ENCODE peak calls at places on chromosomes 11 and 22, in seven cellular contexts. One of them, this sample, is unnamed.

GRCh38 chr11:8056810-8057463 is 24.1 kb upstream of the TUB start:
- DNase-seq in tibial nerve: peak; percentile 83
- DNase-seq in brain microvascular endothelial cell: no peak
- DNase-seq in heart right ventricle: peak; percentile 42
- DNase-seq in body of pancreas: peak; percentile 39
- DNase-seq in transverse colon: peak; percentile 39
- DNase-seq in heart left ventricle: no peak
- DNase-seq in this sample: no peak

GRCh38 chr11:2293396-2294339 is 8.1 kb downstream of the C11orf21 start:
- DNase-seq in tibial nerve: peak; percentile 5
- DNase-seq in brain microvascular endothelial cell: no peak
- DNase-seq in heart right ventricle: no peak
- DNase-seq in body of pancreas: no peak
- DNase-seq in transverse colon: peak; percentile 1
- DNase-seq in heart left ventricle: no peak
- DNase-seq in this sample: no peak

GRCh38 chr11:107653077-107653476 is 58.8 kb downstream of the SLN start:
- DNase-seq in tibial nerve: no peak
- DNase-seq in brain microvascular endothelial cell: no peak
- DNase-seq in heart right ventricle: no peak
- DNase-seq in body of pancreas: no peak
- DNase-seq in transverse colon: no peak
- DNase-seq in heart left ventricle: no peak
- DNase-seq in this sample: no peak

GRCh38 chr11:132770802-132771545 is 761.3 kb downstream of the OPCML start:
- DNase-seq in tibial nerve: no peak
- DNase-seq in brain microvascular endothelial cell: no peak
- DNase-seq in heart right ventricle: peak; percentile 10
- DNase-seq in body of pancreas: no peak
- DNase-seq in transverse colon: no peak
- DNase-seq in heart left ventricle: no peak
- DNase-seq in this sample: no peak

GRCh38 chr11:13831707-13832106 is 130.8 kb upstream of the SPON1 start:
- DNase-seq in tibial nerve: no peak
- DNase-seq in brain microvascular endothelial cell: no peak
- DNase-seq in heart right ventricle: no peak
- DNase-seq in body of pancreas: peak; percentile 18
- DNase-seq in transverse colon: no peak
- DNase-seq in heart left ventricle: no peak
- DNase-seq in this sample: no peak

GRCh38 chr11:61596990-61597389 is 16.1 kb upstream of the SYT7 start:
- DNase-seq in tibial nerve: no peak
- DNase-seq in brain microvascular endothelial cell: no peak
- DNase-seq in heart right ventricle: no peak
- DNase-seq in body of pancreas: no peak
- DNase-seq in transverse colon: no peak
- DNase-seq in heart left ventricle: no peak
- DNase-seq in this sample: no peak

GRCh38 chr11:36282926-36283325 is 6.3 kb downstream of the COMMD9 start:
- DNase-seq in tibial nerve: no peak
- DNase-seq in brain microvascular endothelial cell: no peak
- DNase-seq in heart right ventricle: no peak
- DNase-seq in body of pancreas: no peak
- DNase-seq in transverse colon: no peak
- DNase-seq in heart left ventricle: no peak
- DNase-seq in this sample: no peak

GRCh38 chr22:35319244-35319985 is 19.7 kb downstream of the TOM1 start:
- DNase-seq in tibial nerve: no peak
- DNase-seq in brain microvascular endothelial cell: no peak
- DNase-seq in heart right ventricle: no peak
- DNase-seq in body of pancreas: no peak
- DNase-seq in transverse colon: no peak
- DNase-seq in heart left ventricle: no peak
- DNase-seq in this sample: no peak

GRCh38 chr22:20464096-20464614 is 26.5 kb upstream of the SCARF2 start:
- DNase-seq in tibial nerve: no peak
- DNase-seq in brain microvascular endothelial cell: no peak
- DNase-seq in heart right ventricle: no peak
- DNase-seq in body of pancreas: no peak
- DNase-seq in transverse colon: no peak
- DNase-seq in heart left ventricle: no peak
- DNase-seq in this sample: peak; percentile 47

GRCh38 chr11:20162824-20163777 is 2.8 kb upstream of the DBX1 start:
- DNase-seq in tibial nerve: no peak
- DNase-seq in brain microvascular endothelial cell: peak; percentile 12
- DNase-seq in heart right ventricle: no peak
- DNase-seq in body of pancreas: no peak
- DNase-seq in transverse colon: no peak
- DNase-seq in heart left ventricle: no peak
- DNase-seq in this sample: no peak

GRCh38 chr11:128210148-128210940 is 377.0 kb downstream of the ETS1 start:
- DNase-seq in tibial nerve: no peak
- DNase-seq in brain microvascular endothelial cell: peak; percentile 94
- DNase-seq in heart right ventricle: peak; percentile 20
- DNase-seq in body of pancreas: peak; percentile 38
- DNase-seq in transverse colon: peak; percentile 51
- DNase-seq in heart left ventricle: no peak
- DNase-seq in this sample: no peak

GRCh38 chr11:17354070-17354924 is 2.7 kb downstream of the NCR3LG1 start:
- DNase-seq in tibial nerve: peak; percentile 77
- DNase-seq in brain microvascular endothelial cell: peak; percentile 78
- DNase-seq in heart right ventricle: peak; percentile 79
- DNase-seq in body of pancreas: peak; percentile 74
- DNase-seq in transverse colon: peak; percentile 76
- DNase-seq in heart left ventricle: peak; percentile 65
- DNase-seq in this sample: peak; percentile 44

GRCh38 chr11:21552910-21553309 is 640.0 kb upstream of the ANO5 start:
- DNase-seq in tibial nerve: no peak
- DNase-seq in brain microvascular endothelial cell: no peak
- DNase-seq in heart right ventricle: no peak
- DNase-seq in body of pancreas: no peak
- DNase-seq in transverse colon: no peak
- DNase-seq in heart left ventricle: no peak
- DNase-seq in this sample: no peak

GRCh38 chr11:76579047-76579751 is 91.3 kb downstream of the LRRC32 start:
- DNase-seq in tibial nerve: no peak
- DNase-seq in brain microvascular endothelial cell: no peak
- DNase-seq in heart right ventricle: peak; percentile 81
- DNase-seq in body of pancreas: peak; percentile 37
- DNase-seq in transverse colon: no peak
- DNase-seq in heart left ventricle: peak; percentile 74
- DNase-seq in this sample: no peak

GRCh38 chr11:130599073-130599654 is 150.7 kb downstream of the ADAMTS15 start:
- DNase-seq in tibial nerve: peak; percentile 81
- DNase-seq in brain microvascular endothelial cell: no peak
- DNase-seq in heart right ventricle: no peak
- DNase-seq in body of pancreas: peak; percentile 49
- DNase-seq in transverse colon: peak; percentile 32
- DNase-seq in heart left ventricle: peak; percentile 45
- DNase-seq in this sample: no peak

GRCh38 chr22:45677060-45677459 is 5.4 kb downstream of the ATXN10 start:
- DNase-seq in tibial nerve: no peak
- DNase-seq in brain microvascular endothelial cell: no peak
- DNase-seq in heart right ventricle: no peak
- DNase-seq in body of pancreas: no peak
- DNase-seq in transverse colon: no peak
- DNase-seq in heart left ventricle: no peak
- DNase-seq in this sample: no peak

GRCh38 chr22:26847046-26847445 is 189.7 kb downstream of the MIAT start:
- DNase-seq in tibial nerve: no peak
- DNase-seq in brain microvascular endothelial cell: no peak
- DNase-seq in heart right ventricle: no peak
- DNase-seq in body of pancreas: no peak
- DNase-seq in transverse colon: no peak
- DNase-seq in heart left ventricle: no peak
- DNase-seq in this sample: no peak

DNA sequence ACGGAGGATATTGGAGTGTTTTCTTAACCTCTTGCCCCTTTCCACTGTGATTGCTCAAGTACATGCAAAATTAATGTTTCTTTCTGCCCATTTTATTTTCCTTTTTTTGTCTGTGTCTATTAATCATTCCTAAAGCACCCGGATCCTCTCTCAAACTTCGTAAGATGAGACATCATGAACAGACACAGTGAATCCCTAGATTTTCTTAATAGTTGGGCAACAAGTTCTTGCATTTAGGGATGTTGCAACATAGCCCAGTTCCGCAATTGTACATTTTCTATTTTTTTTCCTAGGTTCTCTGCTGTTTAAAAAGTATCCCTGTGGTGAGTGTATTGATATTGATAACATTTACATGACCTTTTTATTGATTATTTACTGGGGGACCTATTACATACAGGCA is 2.9 kb downstream of the FAM111A start:
- DNase-seq in tibial nerve: peak; percentile 41
- DNase-seq in brain microvascular endothelial cell: no peak
- DNase-seq in heart right ventricle: no peak
- DNase-seq in body of pancreas: no peak
- DNase-seq in transverse colon: no peak
- DNase-seq in heart left ventricle: no peak
- DNase-seq in this sample: no peak
- H3K4me3 ChIP-seq in tibial nerve: peak overlapping the region; percentile 86
- H3K4me3 ChIP-seq in brain microvascular endothelial cell: peak overlapping the region; percentile 54
- H3K4me3 ChIP-seq in heart right ventricle: no peak overlapping the region
- H3K4me3 ChIP-seq in body of pancreas: no peak overlapping the region
- H3K4me3 ChIP-seq in transverse colon: no peak overlapping the region
- H3K4me3 ChIP-seq in heart left ventricle: no peak overlapping the region
- H3K4me3 ChIP-seq in this sample: peak overlapping the region; percentile 97

GRCh38 chr22:25111579-25112517 is 87.8 kb upstream of the CRYBB3 start:
- DNase-seq in tibial nerve: peak; percentile 14
- DNase-seq in brain microvascular endothelial cell: no peak
- DNase-seq in heart right ventricle: no peak
- DNase-seq in body of pancreas: peak; percentile 75
- DNase-seq in transverse colon: peak; percentile 71
- DNase-seq in heart left ventricle: no peak
- DNase-seq in this sample: no peak

GRCh38 chr22:25112538-25113253 is 87.0 kb upstream of the CRYBB3 start:
- DNase-seq in tibial nerve: no peak
- DNase-seq in brain microvascular endothelial cell: no peak
- DNase-seq in heart right ventricle: no peak
- DNase-seq in body of pancreas: peak; percentile 35
- DNase-seq in transverse colon: no peak
- DNase-seq in heart left ventricle: no peak
- DNase-seq in this sample: no peak

GRCh38 chr22:25110846-25111578 is 88.6 kb upstream of the CRYBB3 start:
- DNase-seq in tibial nerve: peak; percentile 46
- DNase-seq in brain microvascular endothelial cell: peak; percentile 80
- DNase-seq in heart right ventricle: peak; percentile 70
- DNase-seq in body of pancreas: peak; percentile 92
- DNase-seq in transverse colon: peak; percentile 68
- DNase-seq in heart left ventricle: peak; percentile 66
- DNase-seq in this sample: peak; percentile 53

GRCh38 chr22:25109878-25110595 is 89.6 kb upstream of the CRYBB3 start:
- DNase-seq in tibial nerve: no peak
- DNase-seq in brain microvascular endothelial cell: no peak
- DNase-seq in heart right ventricle: no peak
- DNase-seq in body of pancreas: peak; percentile 60
- DNase-seq in transverse colon: no peak
- DNase-seq in heart left ventricle: no peak
- DNase-seq in this sample: no peak

DNA sequence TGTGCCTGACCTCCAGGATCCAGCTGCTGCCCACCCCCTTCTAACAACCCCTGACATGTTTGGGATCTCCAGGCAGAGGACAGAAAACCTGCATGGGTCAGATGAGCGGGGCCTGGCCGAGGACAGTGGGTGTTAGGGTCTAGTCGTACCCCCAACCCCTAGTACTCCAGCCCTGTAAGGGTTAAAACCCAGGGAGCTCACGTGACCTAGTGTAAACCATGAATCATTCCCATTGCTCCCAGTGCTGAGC is 89.1 kb upstream of the CRYBB3 start:
- DNase-seq in tibial nerve: no peak
- DNase-seq in brain microvascular endothelial cell: no peak
- DNase-seq in heart right ventricle: no peak
- DNase-seq in body of pancreas: no peak
- DNase-seq in transverse colon: no peak
- DNase-seq in heart left ventricle: no peak
- DNase-seq in this sample: no peak
- H3K4me3 ChIP-seq in tibial nerve: peak overlapping the region; percentile 52
- H3K4me3 ChIP-seq in brain microvascular endothelial cell: no peak overlapping the region
- H3K4me3 ChIP-seq in heart right ventricle: peak overlapping the region; percentile 65
- H3K4me3 ChIP-seq in body of pancreas: no peak overlapping the region
- H3K4me3 ChIP-seq in transverse colon: peak overlapping the region; percentile 42
- H3K4me3 ChIP-seq in heart left ventricle: peak overlapping the region; percentile 65
- H3K4me3 ChIP-seq in this sample: peak overlapping the region; percentile 70

GRCh38 chr11:6233984-6234313 is 487 bp downstream of the FHIP1B start:
- DNase-seq in tibial nerve: no peak
- DNase-seq in brain microvascular endothelial cell: no peak
- DNase-seq in heart right ventricle: peak; percentile 11
- DNase-seq in body of pancreas: no peak
- DNase-seq in transverse colon: peak; percentile 29
- DNase-seq in heart left ventricle: no peak
- DNase-seq in this sample: no peak

GRCh38 chr11:6225896-6226295 is 8.5 kb downstream of the FHIP1B start:
- DNase-seq in tibial nerve: no peak
- DNase-seq in brain microvascular endothelial cell: no peak
- DNase-seq in heart right ventricle: peak; percentile 17
- DNase-seq in body of pancreas: no peak
- DNase-seq in transverse colon: peak; percentile 46
- DNase-seq in heart left ventricle: no peak
- DNase-seq in this sample: no peak

GRCh38 chr11:6228520-6228919 is 5.9 kb downstream of the FHIP1B start:
- DNase-seq in tibial nerve: no peak
- DNase-seq in brain microvascular endothelial cell: no peak
- DNase-seq in heart right ventricle: no peak
- DNase-seq in body of pancreas: no peak
- DNase-seq in transverse colon: no peak
- DNase-seq in heart left ventricle: no peak
- DNase-seq in this sample: no peak

GRCh38 chr11:6232899-6233298 is 1.5 kb downstream of the FHIP1B start:
- DNase-seq in tibial nerve: no peak
- DNase-seq in brain microvascular endothelial cell: no peak
- DNase-seq in heart right ventricle: no peak
- DNase-seq in body of pancreas: no peak
- DNase-seq in transverse colon: no peak
- DNase-seq in heart left ventricle: no peak
- DNase-seq in this sample: no peak

DNA sequence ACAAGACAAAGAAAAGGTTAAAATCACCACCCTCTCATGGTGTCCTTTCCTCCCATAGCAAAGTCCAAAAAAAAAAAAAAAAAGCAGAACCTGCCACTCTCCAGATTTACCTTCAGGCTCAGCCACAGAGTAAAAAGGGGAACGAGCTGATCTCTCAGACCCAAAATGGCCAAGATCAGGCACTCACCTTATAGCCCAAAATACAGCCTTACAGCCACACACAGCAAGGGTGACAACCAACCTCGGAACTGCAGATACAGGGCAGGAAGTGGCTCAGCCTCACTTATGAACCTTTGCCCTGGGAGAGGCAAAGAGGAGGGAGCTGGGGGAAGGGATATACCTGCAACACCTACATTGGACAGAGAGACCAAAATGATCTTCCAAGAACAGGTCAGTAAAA is 4.5 kb downstream of the FHIP1B start:
- DNase-seq in tibial nerve: no peak
- DNase-seq in brain microvascular endothelial cell: no peak
- DNase-seq in heart right ventricle: no peak
- DNase-seq in body of pancreas: no peak
- DNase-seq in transverse colon: peak; percentile 80
- DNase-seq in heart left ventricle: no peak
- DNase-seq in this sample: no peak
- H3K4me3 ChIP-seq in tibial nerve: no peak overlapping the region
- H3K4me3 ChIP-seq in brain microvascular endothelial cell: no peak overlapping the region
- H3K4me3 ChIP-seq in heart right ventricle: no peak overlapping the region
- H3K4me3 ChIP-seq in body of pancreas: no peak overlapping the region
- H3K4me3 ChIP-seq in transverse colon: peak overlapping the region; percentile 19
- H3K4me3 ChIP-seq in heart left ventricle: no peak overlapping the region
- H3K4me3 ChIP-seq in this sample: no peak overlapping the region

GRCh38 chr11:64853709-64854108 is 9.3 kb upstream of the CDC42BPG start:
- DNase-seq in tibial nerve: no peak
- DNase-seq in brain microvascular endothelial cell: no peak
- DNase-seq in heart right ventricle: no peak
- DNase-seq in body of pancreas: no peak
- DNase-seq in transverse colon: no peak
- DNase-seq in heart left ventricle: no peak
- DNase-seq in this sample: peak; percentile 66
- H3K4me3 ChIP-seq in tibial nerve: no peak overlapping the region
- H3K4me3 ChIP-seq in brain microvascular endothelial cell: no peak overlapping the region
- H3K4me3 ChIP-seq in heart right ventricle: peak overlapping the region; percentile 12
- H3K4me3 ChIP-seq in body of pancreas: no peak overlapping the region
- H3K4me3 ChIP-seq in transverse colon: no peak overlapping the region
- H3K4me3 ChIP-seq in heart left ventricle: peak overlapping the region; percentile 20
- H3K4me3 ChIP-seq in this sample: no peak overlapping the region

This sample was measured in CD4-positive, CD25-positive, alpha-beta regulatory T cell.